ENCODE peak calls at places on chromosomes 1 and 21, in four cellular contexts. K, D, U and V are unnamed samples.

GRCh38 chr1:246566808-246567154 is 525 bp downstream of the CNST start:
- ATAC-seq in U (no peak), K (no peak), D (peak; percentile 40), V (peak; percentile 40)

GRCh38 chr1:236161230-236161629 is 18.9 kb downstream of the GPR137B start:
- ATAC-seq in K (no peak), D (no peak), U (no peak), V (no peak)

GRCh38 chr1:226029568-226030225 is 30.6 kb upstream of the SDE2 start:
- ATAC-seq in U (no peak), K (no peak), D (no peak), V (no peak)

GRCh38 chr1:9909222-9910046 is 635 bp downstream of the CTNNBIP1 start:
- ATAC-seq in K (no peak), U (no peak), D (no peak), V (no peak)

GRCh38 chr1:162725301-162725834 is 65.1 kb upstream of the HSD17B7 start:
- ATAC-seq in K (no peak), D (no peak), U (no peak), V (no peak)

GRCh38 chr1:67726224-67726623 is 41.2 kb downstream of the GADD45A start:
- ATAC-seq in D (no peak), U (no peak), K (no peak), V (no peak)

GRCh38 chr1:1535298-1535988 is 5.0 kb downstream of the TMEM240 start:
- ATAC-seq in D (no peak), K (no peak), U (no peak), V (no peak)

GRCh38 chr1:224219612-224220011 is 36.6 kb downstream of the DEGS1 start:
- ATAC-seq in D (no peak), K (no peak), U (no peak), V (no peak)

GRCh38 chr1:203374023-203374422 is 23.1 kb upstream of the FMOD start:
- ATAC-seq in D (peak; percentile 7), U (no peak), K (no peak), V (no peak)

GRCh38 chr1:224169876-224170275 is 13.2 kb upstream of the DEGS1 start:
- ATAC-seq in U (no peak), K (no peak), D (no peak), V (no peak)

GRCh38 chr1:112239953-112240352 is 156.1 kb upstream of the CTTNBP2NL start:
- ATAC-seq in K (no peak), D (no peak), U (no peak), V (no peak)

GRCh38 chr1:113197662-113198330 is 124.8 kb downstream of the LRIG2 start:
- ATAC-seq in D (no peak), K (no peak), U (no peak), V (no peak)

GRCh38 chr1:36542962-36543515 is 60.3 kb upstream of the CSF3R start:
- ATAC-seq in D (no peak), K (peak; percentile 92), U (no peak), V (no peak)

GRCh38 chr21:43262427-43262826 is 93.6 kb downstream of the CRYAA start:
- ATAC-seq in D (peak; percentile 82), U (peak; percentile 55), K (peak; percentile 78), V (peak; percentile 73)

GRCh38 chr21:20259035-20259867 is 739.0 kb upstream of the NCAM2 start:
- ATAC-seq in D (peak; percentile 74), U (no peak), K (no peak), V (peak; percentile 28)

GRCh38 chr21:18041012-18041411 is 203.6 kb upstream of the CHODL start:
- ATAC-seq in U (no peak), K (peak; percentile 85), D (no peak), V (no peak)

GRCh38 chr21:22575165-22575584 is 1577.0 kb downstream of the NCAM2 start:
- ATAC-seq in K (no peak), U (no peak), D (no peak), V (no peak)

GRCh38 chr1:23103001-23103879 is 65.4 kb downstream of the LUZP1 start:
- ATAC-seq in K (no peak), D (no peak), U (no peak), V (no peak)

GRCh38 chr1:226215239-226215638 is 8.2 kb upstream of the MIXL1 start:
- ATAC-seq in D (no peak), U (no peak), K (peak; percentile 75), V (no peak)

GRCh38 chr1:147740391-147740790 is 20.0 kb downstream of the GJA5 start:
- ATAC-seq in D (no peak), K (no peak), U (no peak), V (no peak)

GRCh38 chr21:38134084-38134873 is 122.5 kb upstream of the KCNJ15 start:
- ATAC-seq in D (no peak), K (no peak), U (no peak), V (no peak)

GRCh38 chr1:38779491-38779890 is 80.1 kb downstream of the RRAGC start:
- ATAC-seq in D (no peak), U (no peak), K (no peak), V (no peak)

GRCh38 chr1:38778051-38778450 is 81.5 kb downstream of the RRAGC start:
- ATAC-seq in K (no peak), U (no peak), D (no peak), V (no peak)

GRCh38 chr1:38781872-38782617 is 77.5 kb downstream of the RRAGC start:
- ATAC-seq in D (no peak), K (no peak), U (no peak), V (no peak)

GRCh38 chr1:38778521-38778920 is 81.1 kb downstream of the RRAGC start:
- ATAC-seq in K (no peak), U (no peak), D (no peak), V (no peak)

DNA sequence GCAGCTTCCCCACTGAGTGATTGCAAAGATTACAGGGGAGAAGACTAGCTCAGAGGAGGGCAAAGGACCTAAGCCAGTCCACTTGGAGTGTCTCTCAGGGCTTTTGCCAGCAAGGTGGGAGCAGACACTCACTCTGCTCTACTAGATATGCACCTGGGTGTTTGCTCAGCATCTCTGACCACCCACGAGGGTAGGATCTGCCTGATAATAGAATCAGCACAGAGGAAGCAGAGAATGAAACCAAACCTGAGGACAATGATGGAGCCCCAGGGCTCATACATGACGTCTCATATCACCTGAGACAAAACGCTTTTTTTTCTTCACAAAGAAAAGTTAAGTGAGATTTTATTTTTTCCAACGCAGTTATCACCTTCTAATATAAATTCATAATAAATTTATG is 79.4 kb downstream of the RRAGC start:
- ATAC-seq in K (no peak), D (no peak), U (no peak), V (no peak)
- H3K27me3 ChIP-seq in K (peaks cover 40% of the 10 kb centered on the region), D (peaks cover 64% of the 10 kb centered on the region), U (peaks cover 13% of the 10 kb centered on the region), V (peaks cover 97% of the 10 kb centered on the region)

GRCh38 chr1:21901986-21902377 is 35.1 kb downstream of the HSPG2 start:
- ATAC-seq in D (no peak), U (no peak), K (no peak), V (no peak)
- H3K27ac ChIP-seq in D (peak overlapping the region; percentile 67), U (peak overlapping the region; percentile 16), K (peak overlapping the region; percentile 44), V (peak overlapping the region; percentile 97)

GRCh38 chr1:8727809-8728213 is 89.6 kb downstream of the RERE start:
- ATAC-seq in U (no peak), D (peak; percentile 61), K (no peak), V (no peak)

GRCh38 chr1:8733463-8733862 is 84.0 kb downstream of the RERE start:
- ATAC-seq in D (no peak), K (no peak), U (no peak), V (no peak)

GRCh38 chr1:8731162-8731561 is 86.3 kb downstream of the RERE start:
- ATAC-seq in D (no peak), U (no peak), K (no peak), V (no peak)

GRCh38 chr1:8723010-8723409 is 94.4 kb downstream of the RERE start:
- ATAC-seq in D (no peak), U (no peak), K (no peak), V (no peak)

GRCh38 chr1:8728464-8728863 is 89.0 kb downstream of the RERE start:
- ATAC-seq in K (no peak), D (no peak), U (no peak), V (no peak)
- H3K27me3 ChIP-seq in K (no peaks in the 10 kb centered on the region), D (no peaks in the 10 kb centered on the region), U (no peaks in the 10 kb centered on the region), V (no peaks in the 10 kb centered on the region)

GRCh38 chr1:85297538-85297854 is 21.1 kb upstream of the BCL10 start:
- ATAC-seq in D (no peak), K (no peak), U (no peak), V (no peak)

GRCh38 chr1:85296980-85297379 is 20.5 kb upstream of the BCL10 start:
- ATAC-seq in D (no peak), U (no peak), K (no peak), V (no peak)

GRCh38 chr1:85300140-85300539 is 23.7 kb upstream of the BCL10 start:
- ATAC-seq in D (no peak), K (no peak), U (no peak), V (no peak)

GRCh38 chr1:85295654-85296053 is 19.2 kb upstream of the BCL10 start:
- ATAC-seq in U (no peak), K (no peak), D (no peak), V (no peak)

GRCh38 chr1:85297855-85298629 is 21.6 kb upstream of the BCL10 start:
- ATAC-seq in U (peak; percentile 83), D (peak; percentile 89), K (peak; percentile 75), V (peak; percentile 76)
- H3K27ac ChIP-seq in U (peak overlapping the region; percentile 77), D (no peak overlapping the region), K (no peak overlapping the region), V (peak overlapping the region; percentile 68)

DNA sequence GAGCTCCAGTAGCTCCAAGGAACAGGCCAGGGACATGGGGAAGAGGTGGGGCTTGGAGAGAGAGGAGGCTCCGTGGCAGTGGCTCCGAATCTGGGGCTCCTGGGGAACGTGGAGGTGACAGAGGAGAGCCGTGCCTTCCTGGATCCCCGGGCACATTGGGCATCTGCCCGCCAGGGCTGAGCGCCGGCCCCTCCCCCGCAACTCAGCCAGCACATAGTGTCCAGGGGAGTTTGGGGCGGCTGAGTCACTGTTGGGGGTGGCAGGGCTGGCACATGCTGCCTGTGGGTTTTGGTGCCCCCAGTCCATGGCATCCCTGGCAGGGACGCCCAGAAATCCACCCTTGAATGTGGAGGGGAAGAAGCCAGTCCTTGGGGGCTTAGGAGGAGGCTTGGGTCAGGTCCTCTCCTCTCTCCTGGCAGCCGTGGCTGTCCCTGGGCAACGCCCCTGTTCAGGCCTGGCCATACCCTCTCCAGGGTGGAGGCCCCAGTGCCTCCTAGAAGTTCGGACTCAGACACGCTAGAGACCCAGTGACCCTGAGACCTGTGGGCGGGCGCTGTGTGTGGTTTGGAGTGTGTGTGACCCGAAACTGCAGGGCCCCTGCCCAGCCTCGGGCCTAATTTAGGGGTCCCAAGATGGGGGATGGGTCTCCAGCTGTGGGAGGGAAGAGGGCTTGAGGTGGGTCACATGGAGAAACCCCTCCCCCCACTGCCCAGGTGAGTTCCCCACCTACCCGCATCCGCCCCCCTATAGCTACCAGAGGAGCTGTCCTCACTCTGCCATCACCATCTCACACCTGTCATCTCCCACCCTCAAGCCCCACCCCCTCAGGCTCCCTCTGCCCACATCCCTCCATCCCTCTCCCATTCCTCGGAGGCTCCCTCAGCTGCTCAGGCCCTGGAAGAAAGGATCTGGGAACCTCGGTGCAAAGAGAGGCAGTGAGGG is 1.6 kb downstream of the HSPB7 start:
- ATAC-seq in D (peak; percentile 8), K (no peak), U (no peak), V (peak; percentile 36)
- H3K27me3 ChIP-seq in D (no peaks in the 10 kb centered on the region), K (peaks cover 76% of the 10 kb centered on the region), U (no peaks in the 10 kb centered on the region), V (no peaks in the 10 kb centered on the region)